ENCODE peak calls at places on chromosomes 3 and 15, in eight cellular contexts. One of them, this sample, is unnamed.

GRCh38 chr15:66169625-66170024 is 83.9 kb downstream of the MEGF11 start:
- DNase-seq in Panc1: no peak
- DNase-seq in tibial nerve: no peak
- DNase-seq in upper lobe of right lung: no peak
- DNase-seq in IMR-90: no peak
- DNase-seq in thyroid gland: no peak
- DNase-seq in GM23338: no peak
- DNase-seq in right lobe of liver: no peak
- DNase-seq in this sample: no peak

GRCh38 chr3:38450853-38451252 is 2.8 kb upstream of the ACVR2B start:
- DNase-seq in upper lobe of right lung: no peak
- DNase-seq in tibial nerve: no peak
- DNase-seq in GM23338: no peak
- DNase-seq in thyroid gland: no peak
- DNase-seq in Panc1: no peak
- DNase-seq in right lobe of liver: no peak
- DNase-seq in IMR-90: no peak
- DNase-seq in this sample: no peak

GRCh38 chr3:113660901-113661300 is 35.5 kb downstream of the USF3 start:
- DNase-seq in upper lobe of right lung: no peak
- DNase-seq in IMR-90: peak; percentile 87
- DNase-seq in right lobe of liver: no peak
- DNase-seq in GM23338: no peak
- DNase-seq in thyroid gland: no peak
- DNase-seq in Panc1: no peak
- DNase-seq in tibial nerve: no peak
- DNase-seq in this sample: no peak

GRCh38 chr3:184551103-184551502 is 10.5 kb upstream of the EPHB3 start:
- DNase-seq in thyroid gland: no peak
- DNase-seq in IMR-90: no peak
- DNase-seq in tibial nerve: no peak
- DNase-seq in upper lobe of right lung: no peak
- DNase-seq in right lobe of liver: no peak
- DNase-seq in GM23338: no peak
- DNase-seq in Panc1: no peak
- DNase-seq in this sample: no peak

GRCh38 chr3:108936924-108937689 is 16.6 kb downstream of the GUCA1C start:
- DNase-seq in right lobe of liver: no peak
- DNase-seq in IMR-90: no peak
- DNase-seq in tibial nerve: no peak
- DNase-seq in GM23338: no peak
- DNase-seq in Panc1: no peak
- DNase-seq in upper lobe of right lung: no peak
- DNase-seq in thyroid gland: no peak
- DNase-seq in this sample: no peak

GRCh38 chr3:16264174-16264707 is 502 bp downstream of the DPH3 start:
- DNase-seq in GM23338: no peak
- DNase-seq in thyroid gland: no peak
- DNase-seq in Panc1: no peak
- DNase-seq in IMR-90: no peak
- DNase-seq in tibial nerve: no peak
- DNase-seq in right lobe of liver: no peak
- DNase-seq in upper lobe of right lung: no peak
- DNase-seq in this sample: no peak

GRCh38 chr3:156750191-156750873 is 75.8 kb upstream of the LEKR1 start:
- DNase-seq in thyroid gland: no peak
- DNase-seq in Panc1: no peak
- DNase-seq in upper lobe of right lung: no peak
- DNase-seq in tibial nerve: no peak
- DNase-seq in right lobe of liver: no peak
- DNase-seq in GM23338: no peak
- DNase-seq in IMR-90: peak; percentile 65
- DNase-seq in this sample: peak; percentile 27

GRCh38 chr15:100202309-100202943 is 139.3 kb downstream of the ADAMTS17 start:
- DNase-seq in right lobe of liver: no peak
- DNase-seq in GM23338: no peak
- DNase-seq in upper lobe of right lung: no peak
- DNase-seq in IMR-90: no peak
- DNase-seq in tibial nerve: no peak
- DNase-seq in thyroid gland: no peak
- DNase-seq in Panc1: no peak
- DNase-seq in this sample: no peak

GRCh38 chr15:46365612-46366011 is 730.8 kb downstream of the SQOR start:
- DNase-seq in Panc1: no peak
- DNase-seq in thyroid gland: peak; percentile 1
- DNase-seq in GM23338: no peak
- DNase-seq in right lobe of liver: no peak
- DNase-seq in tibial nerve: no peak
- DNase-seq in IMR-90: no peak
- DNase-seq in upper lobe of right lung: no peak
- DNase-seq in this sample: peak; percentile 75

GRCh38 chr3:193851941-193852674 is 259.1 kb downstream of the OPA1 start:
- DNase-seq in right lobe of liver: no peak
- DNase-seq in Panc1: no peak
- DNase-seq in tibial nerve: no peak
- DNase-seq in thyroid gland: peak; percentile 90
- DNase-seq in GM23338: peak; percentile 83
- DNase-seq in upper lobe of right lung: no peak
- DNase-seq in IMR-90: no peak
- DNase-seq in this sample: peak; percentile 84

GRCh38 chr3:32675164-32675563 is 9.8 kb upstream of the CNOT10 start:
- DNase-seq in thyroid gland: no peak
- DNase-seq in Panc1: no peak
- DNase-seq in GM23338: no peak
- DNase-seq in right lobe of liver: no peak
- DNase-seq in IMR-90: no peak
- DNase-seq in upper lobe of right lung: no peak
- DNase-seq in tibial nerve: no peak
- DNase-seq in this sample: no peak

GRCh38 chr3:108552267-108553159 is 36.7 kb downstream of the CIP2A start:
- DNase-seq in right lobe of liver: no peak
- DNase-seq in Panc1: peak; percentile 17
- DNase-seq in GM23338: peak; percentile 69
- DNase-seq in IMR-90: peak; percentile 56
- DNase-seq in upper lobe of right lung: no peak
- DNase-seq in tibial nerve: no peak
- DNase-seq in thyroid gland: no peak
- DNase-seq in this sample: peak; percentile 69

GRCh38 chr15:35555244-35555643 is 9.3 kb upstream of the DPH6 start:
- DNase-seq in right lobe of liver: no peak
- DNase-seq in GM23338: no peak
- DNase-seq in IMR-90: no peak
- DNase-seq in upper lobe of right lung: no peak
- DNase-seq in thyroid gland: no peak
- DNase-seq in tibial nerve: no peak
- DNase-seq in Panc1: no peak
- DNase-seq in this sample: no peak

GRCh38 chr3:125684199-125684598 is 88.9 kb upstream of the OSBPL11 start:
- DNase-seq in IMR-90: peak; percentile 12
- DNase-seq in upper lobe of right lung: peak; percentile 58
- DNase-seq in Panc1: no peak
- DNase-seq in right lobe of liver: no peak
- DNase-seq in GM23338: peak; percentile 82
- DNase-seq in thyroid gland: peak; percentile 36
- DNase-seq in tibial nerve: no peak
- DNase-seq in this sample: peak; percentile 54

GRCh38 chr3:189515916-189516531 is 115.2 kb upstream of the TP63 start:
- DNase-seq in right lobe of liver: no peak
- DNase-seq in GM23338: no peak
- DNase-seq in thyroid gland: no peak
- DNase-seq in Panc1: no peak
- DNase-seq in IMR-90: no peak
- DNase-seq in tibial nerve: no peak
- DNase-seq in upper lobe of right lung: no peak
- DNase-seq in this sample: no peak

GRCh38 chr3:150830094-150830681 is 67.2 kb upstream of the SIAH2 start:
- DNase-seq in Panc1: peak; percentile 17
- DNase-seq in tibial nerve: no peak
- DNase-seq in right lobe of liver: no peak
- DNase-seq in GM23338: peak; percentile 60
- DNase-seq in upper lobe of right lung: no peak
- DNase-seq in IMR-90: no peak
- DNase-seq in thyroid gland: no peak
- DNase-seq in this sample: peak; percentile 25

GRCh38 chr3:15309662-15310335 is 22.6 kb downstream of the SH3BP5 start:
- DNase-seq in Panc1: no peak
- DNase-seq in tibial nerve: no peak
- DNase-seq in upper lobe of right lung: no peak
- DNase-seq in right lobe of liver: no peak
- DNase-seq in GM23338: no peak
- DNase-seq in IMR-90: no peak
- DNase-seq in thyroid gland: no peak
- DNase-seq in this sample: no peak

GRCh38 chr15:33152502-33153109 is 41.9 kb downstream of the FMN1 start:
- DNase-seq in Panc1: no peak
- DNase-seq in thyroid gland: peak; percentile 45
- DNase-seq in IMR-90: peak; percentile 11
- DNase-seq in tibial nerve: no peak
- DNase-seq in GM23338: no peak
- DNase-seq in right lobe of liver: no peak
- DNase-seq in upper lobe of right lung: no peak
- DNase-seq in this sample: no peak

GRCh38 chr3:177705976-177706866 is 508.9 kb upstream of the TBL1XR1 start:
- DNase-seq in Panc1: no peak
- DNase-seq in thyroid gland: peak; percentile 48
- DNase-seq in GM23338: no peak
- DNase-seq in upper lobe of right lung: no peak
- DNase-seq in IMR-90: no peak
- DNase-seq in tibial nerve: no peak
- DNase-seq in right lobe of liver: no peak
- DNase-seq in this sample: no peak

GRCh38 chr15:42547926-42548257 is 701 bp downstream of the LRRC57 start:
- DNase-seq in right lobe of liver: no peak
- DNase-seq in GM23338: no peak
- DNase-seq in upper lobe of right lung: no peak
- DNase-seq in thyroid gland: no peak
- DNase-seq in tibial nerve: no peak
- DNase-seq in Panc1: peak; percentile 5
- DNase-seq in IMR-90: peak; percentile 55
- DNase-seq in this sample: peak; percentile 31

GRCh38 chr15:42544858-42545629 is 3.5 kb downstream of the LRRC57 start:
- DNase-seq in thyroid gland: no peak
- DNase-seq in IMR-90: no peak
- DNase-seq in Panc1: no peak
- DNase-seq in right lobe of liver: no peak
- DNase-seq in upper lobe of right lung: no peak
- DNase-seq in tibial nerve: no peak
- DNase-seq in GM23338: no peak
- DNase-seq in this sample: no peak

GRCh38 chr15:42549052-42549491 is 434 bp downstream of the HAUS2 start:
- DNase-seq in right lobe of liver: no peak
- DNase-seq in upper lobe of right lung: no peak
- DNase-seq in Panc1: no peak
- DNase-seq in IMR-90: peak; percentile 12
- DNase-seq in thyroid gland: peak; percentile 30
- DNase-seq in GM23338: peak; percentile 56
- DNase-seq in tibial nerve: no peak
- DNase-seq in this sample: peak; percentile 66

GRCh38 chr15:42549782-42550392 is 1.2 kb downstream of the HAUS2 start:
- DNase-seq in right lobe of liver: no peak
- DNase-seq in Panc1: no peak
- DNase-seq in upper lobe of right lung: no peak
- DNase-seq in GM23338: no peak
- DNase-seq in thyroid gland: no peak
- DNase-seq in IMR-90: no peak
- DNase-seq in tibial nerve: no peak
- DNase-seq in this sample: no peak

DNA sequence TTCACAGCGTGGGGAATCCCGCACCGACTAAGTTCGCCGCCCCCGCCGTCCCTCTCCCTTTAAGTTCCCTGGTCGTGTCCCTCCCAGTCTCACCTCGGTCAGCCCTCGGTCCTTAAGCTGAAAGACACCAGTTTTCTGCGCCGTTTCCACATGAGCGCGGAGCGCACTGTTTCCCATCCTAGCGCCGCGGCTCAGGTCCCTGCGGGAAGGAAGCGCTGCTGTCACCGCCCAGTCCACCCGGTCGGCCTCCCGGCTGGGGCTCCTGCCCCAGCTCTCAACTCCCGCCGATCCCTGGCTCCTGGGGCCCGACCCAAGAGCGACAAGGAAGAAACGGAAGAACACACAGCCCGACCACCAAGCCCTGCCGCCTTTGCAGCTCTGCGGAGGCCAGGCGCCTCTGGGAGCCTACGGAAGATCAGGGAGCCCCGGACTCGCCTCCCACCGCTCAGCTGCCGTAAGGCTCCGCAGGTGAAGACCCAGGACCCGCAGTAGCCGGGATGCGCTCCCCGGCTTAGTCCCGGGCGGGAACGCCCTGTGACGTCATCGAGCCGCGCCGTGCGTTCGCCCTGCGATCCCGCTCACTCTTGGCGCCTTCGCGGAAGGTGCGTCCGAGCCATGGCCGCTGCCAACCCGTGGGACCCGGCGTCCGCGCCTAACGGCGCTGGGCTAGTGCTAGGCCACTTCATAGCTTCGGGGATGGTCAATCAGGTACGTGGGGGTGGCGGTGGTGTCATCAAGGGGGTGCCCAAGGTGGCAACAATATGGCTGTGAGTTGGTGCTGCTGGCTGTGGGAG is at the start of the genes HAUS2 and LRRC57:
- DNase-seq in GM23338: peak; percentile 95
- DNase-seq in upper lobe of right lung: peak; percentile 96
- DNase-seq in right lobe of liver: peak; percentile 93
- DNase-seq in tibial nerve: peak; percentile 66
- DNase-seq in IMR-90: peak; percentile 78
- DNase-seq in Panc1: peak; percentile 47
- DNase-seq in thyroid gland: peak; percentile 83
- DNase-seq in this sample: peak; percentile 90
- H3K4me1 ChIP-seq in GM23338: peaks cover 9% of the 10 kb centered on the region
- H3K4me1 ChIP-seq in upper lobe of right lung: peaks cover 24% of the 10 kb centered on the region
- H3K4me1 ChIP-seq in right lobe of liver: no peaks in the 10 kb centered on the region
- H3K4me1 ChIP-seq in tibial nerve: peaks cover 20% of the 10 kb centered on the region
- H3K4me1 ChIP-seq in IMR-90: peaks cover 6% of the 10 kb centered on the region
- H3K4me1 ChIP-seq in Panc1: peaks cover 27% of the 10 kb centered on the region
- H3K4me1 ChIP-seq in thyroid gland: peaks cover 5% of the 10 kb centered on the region
- H3K4me1 ChIP-seq in this sample: peaks cover 7% of the 10 kb centered on the region

GRCh38 chr3:12944413-12944812 is 103.0 kb upstream of the RPL32 start:
- DNase-seq in upper lobe of right lung: no peak
- DNase-seq in Panc1: no peak
- DNase-seq in thyroid gland: no peak
- DNase-seq in IMR-90: no peak
- DNase-seq in GM23338: peak; percentile 23
- DNase-seq in right lobe of liver: no peak
- DNase-seq in tibial nerve: no peak
- DNase-seq in this sample: no peak
- H3K4me3 ChIP-seq in upper lobe of right lung: no peak overlapping the region
- H3K4me3 ChIP-seq in Panc1: no peak overlapping the region
- H3K4me3 ChIP-seq in thyroid gland: no peak overlapping the region
- H3K4me3 ChIP-seq in IMR-90: no peak overlapping the region
- H3K4me3 ChIP-seq in GM23338: no peak overlapping the region
- H3K4me3 ChIP-seq in right lobe of liver: no peak overlapping the region
- H3K4me3 ChIP-seq in tibial nerve: no peak overlapping the region
- H3K4me3 ChIP-seq in this sample: no peak overlapping the region

GRCh38 chr15:63157891-63158431 is 684 bp upstream of the RPS27L start:
- DNase-seq in upper lobe of right lung: no peak
- DNase-seq in Panc1: no peak
- DNase-seq in GM23338: peak; percentile 84
- DNase-seq in tibial nerve: no peak
- DNase-seq in thyroid gland: peak; percentile 65
- DNase-seq in IMR-90: peak; percentile 85
- DNase-seq in right lobe of liver: no peak
- DNase-seq in this sample: peak; percentile 71
- TF ChIP-seq CTCF in upper lobe of right lung: peak; percentile 20
- TF ChIP-seq CTCF in Panc1: no peak
- TF ChIP-seq CTCF in GM23338: no peak
- TF ChIP-seq CTCF in tibial nerve: no peak
- TF ChIP-seq CTCF in thyroid gland: no peak
- TF ChIP-seq CTCF in IMR-90: peak; percentile 26
- TF ChIP-seq CTCF in right lobe of liver: peak; percentile 9
- TF ChIP-seq CTCF in this sample: no peak

GRCh38 chr15:60213377-60214010 is 184.3 kb downstream of the ANXA2 start:
- DNase-seq in thyroid gland: no peak
- DNase-seq in tibial nerve: no peak
- DNase-seq in GM23338: no peak
- DNase-seq in Panc1: no peak
- DNase-seq in upper lobe of right lung: no peak
- DNase-seq in right lobe of liver: no peak
- DNase-seq in IMR-90: no peak
- DNase-seq in this sample: no peak
- H3K4me1 ChIP-seq in thyroid gland: no peaks in the 10 kb centered on the region
- H3K4me1 ChIP-seq in tibial nerve: no peaks in the 10 kb centered on the region
- H3K4me1 ChIP-seq in GM23338: no peaks in the 10 kb centered on the region
- H3K4me1 ChIP-seq in Panc1: no peaks in the 10 kb centered on the region
- H3K4me1 ChIP-seq in upper lobe of right lung: no peaks in the 10 kb centered on the region
- H3K4me1 ChIP-seq in right lobe of liver: no peaks in the 10 kb centered on the region
- H3K4me1 ChIP-seq in IMR-90: no peaks in the 10 kb centered on the region
- H3K4me1 ChIP-seq in this sample: no peaks in the 10 kb centered on the region